ENCODE peak calls at places on chromosomes 13 and 19, in ten cellular contexts. Q, R, F, I, B, G, O, M, N and Z are unnamed samples.

GRCh38 chr19:19602136-19602712 is 16.3 kb downstream of the PBX4 start:
- DNase-seq in R (no peak), G (no peak), F (no peak), M (no peak), N (no peak), B (no peak), I (no peak), O (no peak), Q (peak; percentile 62), Z (no peak)

GRCh38 chr19:2289714-2290435 is 7.9 kb upstream of the PEAK3 start:
- DNase-seq in R (no peak), B (no peak), G (no peak), Q (peak; percentile 59), O (peak; percentile 49), N (peak; percentile 82), M (no peak), F (no peak), I (no peak), Z (no peak)

GRCh38 chr19:18763674-18764590 is 27.2 kb downstream of the COMP start:
- DNase-seq in B (no peak), G (peak; percentile 83), M (peak; percentile 31), Q (no peak), O (no peak), R (peak; percentile 22), N (peak; percentile 70), F (no peak), I (no peak), Z (peak; percentile 65)

GRCh38 chr19:34244611-34245299 is 9.6 kb upstream of the GARRE1 start:
- DNase-seq in F (no peak), I (no peak), G (no peak), Q (no peak), N (no peak), R (no peak), B (no peak), O (no peak), M (no peak), Z (no peak)

GRCh38 chr13:113785051-113786010 is 26.3 kb downstream of the TMEM255B start:
- DNase-seq in N (no peak), G (no peak), Q (no peak), B (no peak), M (peak; percentile 26), I (no peak), O (no peak), F (no peak), R (peak; percentile 48), Z (peak; percentile 35)

GRCh38 chr13:21060063-21060826 is 1.1 kb downstream of the LATS2 start:
- DNase-seq in B (no peak), F (no peak), G (no peak), N (peak; percentile 62), Q (no peak), I (peak; percentile 72), O (peak; percentile 10), R (peak; percentile 57), M (no peak), Z (peak; percentile 68)

GRCh38 chr19:19750131-19750841 is 17.4 kb upstream of the ZNF14 start:
- DNase-seq in Q (no peak), M (no peak), G (no peak), B (no peak), R (no peak), I (no peak), N (no peak), O (no peak), F (no peak), Z (no peak)

GRCh38 chr19:50486823-50487515 is 10.3 kb upstream of the GARIN5A start:
- DNase-seq in N (peak; percentile 63), B (no peak), G (peak; percentile 15), O (peak; percentile 57), F (peak; percentile 26), Q (peak; percentile 27), I (no peak), R (peak; percentile 6), M (no peak), Z (peak; percentile 47)

GRCh38 chr13:43874512-43875092 is 4.9 kb downstream of the CCDC122 start:
- DNase-seq in N (no peak), I (no peak), G (peak; percentile 24), B (no peak), M (no peak), F (no peak), R (peak; percentile 68), O (no peak), Q (peak; percentile 15), Z (peak; percentile 28)

GRCh38 chr19:16920816-16921529 is 32.2 kb downstream of the F2RL3 start:
- DNase-seq in B (no peak), R (peak; percentile 80), G (no peak), O (no peak), I (peak; percentile 54), N (no peak), M (peak; percentile 33), F (no peak), Q (no peak), Z (peak; percentile 85)

GRCh38 chr19:51887522-51888498 is at the start of gene ZNF577:
- DNase-seq in B (peak; percentile 53), G (no peak), O (peak; percentile 83), M (peak; percentile 51), Q (peak; percentile 73), I (peak; percentile 81), F (peak; percentile 37), N (peak; percentile 83), R (peak; percentile 93), Z (peak; percentile 95)

GRCh38 chr19:28426110-28426901 is 786.6 kb downstream of the UQCRFS1 start:
- DNase-seq in O (no peak), Q (no peak), N (no peak), F (no peak), I (no peak), M (no peak), R (no peak), B (no peak), G (no peak), Z (no peak)

GRCh38 chr19:29699861-29700260 is 15.2 kb downstream of the C19orf12 start:
- DNase-seq in O (no peak), R (no peak), B (no peak), I (no peak), N (no peak), G (no peak), F (no peak), M (no peak), Q (no peak), Z (no peak)

GRCh38 chr19:52600639-52601024 is 30.5 kb downstream of the ZNF701 start:
- DNase-seq in I (peak; percentile 71), N (peak; percentile 54), M (no peak), G (no peak), R (no peak), F (no peak), Q (no peak), B (no peak), O (no peak), Z (peak; percentile 13)

GRCh38 chr13:32538234-32538620 is 368 bp downstream of the N4BP2L2 start:
- DNase-seq in B (no peak), Q (no peak), M (peak; percentile 5), R (no peak), G (no peak), O (no peak), F (no peak), N (peak; percentile 56), I (peak; percentile 54), Z (peak; percentile 60)

GRCh38 chr19:44401108-44401786 is at the start of gene ZNF285:
- DNase-seq in F (peak; percentile 47), Q (peak; percentile 64), M (peak; percentile 67), N (peak; percentile 92), G (no peak), B (peak; percentile 36), I (peak; percentile 97), O (peak; percentile 91), R (peak; percentile 97), Z (peak; percentile 96)

GRCh38 chr19:41811036-41811435 is 14.6 kb downstream of the CEACAM3 start:
- DNase-seq in O (no peak), B (no peak), M (no peak), N (no peak), Q (no peak), G (no peak), F (no peak), R (no peak), I (no peak), Z (no peak)

GRCh38 chr13:90445179-90445578 is 902.3 kb upstream of the MIR17HG start:
- DNase-seq in G (no peak), R (peak; percentile 97), M (peak; percentile 73), F (no peak), B (no peak), N (no peak), I (peak; percentile 55), O (no peak), Q (no peak), Z (peak; percentile 96)

GRCh38 chr13:97194473-97194872 is 27.7 kb upstream of the MBNL2 start:
- DNase-seq in F (no peak), G (no peak), N (no peak), R (peak; percentile 16), O (no peak), B (no peak), Q (no peak), M (peak; percentile 26), I (no peak), Z (peak; percentile 89)

GRCh38 chr13:33728271-33729037 is 89.5 kb upstream of the RFC3 start:
- DNase-seq in O (no peak), N (no peak), B (no peak), Q (no peak), R (peak; percentile 48), M (no peak), F (no peak), I (no peak), G (no peak), Z (no peak)

GRCh38 chr19:32877977-32878745 is 8.6 kb upstream of the SLC7A9 start:
- DNase-seq in G (no peak), O (no peak), N (no peak), Q (no peak), M (no peak), R (no peak), B (no peak), I (no peak), F (no peak), Z (no peak)

GRCh38 chr13:41411536-41411935 is 45.8 kb upstream of the RGCC start:
- DNase-seq in G (no peak), N (no peak), R (peak; percentile 66), M (peak; percentile 10), B (no peak), F (no peak), I (peak; percentile 55), Q (peak; percentile 22), O (no peak), Z (peak; percentile 70)

GRCh38 chr13:52156724-52157251 is 2.6 kb downstream of the NEK3 start:
- DNase-seq in F (no peak), R (peak; percentile 63), B (no peak), I (no peak), Q (no peak), O (no peak), M (no peak), G (no peak), N (no peak), Z (peak; percentile 42)

GRCh38 chr19:4866595-4867424 is 657 bp downstream of the PLIN3 start:
- DNase-seq in Q (peak; percentile 16), F (peak; percentile 9), I (peak; percentile 76), R (peak; percentile 54), B (peak; percentile 30), M (no peak), G (no peak), N (peak; percentile 84), O (peak; percentile 59), Z (peak; percentile 46)

GRCh38 chr19:29380581-29380980 is 145.2 kb upstream of the VSTM2B start:
- DNase-seq in G (no peak), M (no peak), F (no peak), Q (no peak), O (no peak), I (no peak), R (no peak), N (peak; percentile 14), B (no peak), Z (no peak)

GRCh38 chr13:47679391-47679790 is 321.7 kb downstream of the SUCLA2 start:
- DNase-seq in I (peak; percentile 34), B (no peak), F (no peak), O (no peak), M (peak; percentile 41), G (no peak), N (no peak), Q (no peak), R (peak; percentile 52), Z (peak; percentile 34)

GRCh38 chr13:113579686-113580085 is 4.9 kb upstream of the TFDP1 start:
- DNase-seq in O (no peak), M (no peak), N (peak; percentile 11), B (peak; percentile 5), I (no peak), F (no peak), G (no peak), R (no peak), Q (no peak), Z (no peak)

GRCh38 chr13:31201341-31202024 is 1.7 kb downstream of the B3GLCT start:
- DNase-seq in O (no peak), R (peak; percentile 53), G (no peak), B (no peak), F (no peak), M (no peak), I (no peak), N (no peak), Q (no peak), Z (peak; percentile 35)